ENCODE peak calls at places on chromosomes 2 and 18, in four cellular contexts. One of them, this sample, is unnamed. For H3K4me1, the result is how much of the 10 kb centered on the place peaks cover.

GRCh38 chr2:206584323-206585116 is 57.8 kb upstream of the FAM237A start:
- DNase-seq in CD8-positive, alpha-beta T cell: no peak
- DNase-seq in heart right ventricle: no peak
- DNase-seq in left ventricle myocardium inferior: no peak
- DNase-seq in this sample: no peak

GRCh38 chr18:63981719-63982118 is 11.8 kb downstream of the SERPINB8 start:
- DNase-seq in left ventricle myocardium inferior: no peak
- DNase-seq in heart right ventricle: no peak
- DNase-seq in CD8-positive, alpha-beta T cell: no peak
- DNase-seq in this sample: no peak

GRCh38 chr18:48326901-48327675 is 82.1 kb downstream of the ZBTB7C start:
- DNase-seq in CD8-positive, alpha-beta T cell: no peak
- DNase-seq in heart right ventricle: no peak
- DNase-seq in left ventricle myocardium inferior: no peak
- DNase-seq in this sample: no peak

GRCh38 chr2:49954074-49954473 is 799.8 kb upstream of the FSHR start:
- DNase-seq in left ventricle myocardium inferior: no peak
- DNase-seq in heart right ventricle: no peak
- DNase-seq in CD8-positive, alpha-beta T cell: no peak
- DNase-seq in this sample: no peak

GRCh38 chr2:5946210-5947118 is 254.3 kb downstream of the SOX11 start:
- DNase-seq in heart right ventricle: no peak
- DNase-seq in left ventricle myocardium inferior: no peak
- DNase-seq in CD8-positive, alpha-beta T cell: no peak
- DNase-seq in this sample: no peak

GRCh38 chr2:149383340-149383739 is 53.0 kb downstream of the LYPD6 start:
- DNase-seq in left ventricle myocardium inferior: no peak
- DNase-seq in CD8-positive, alpha-beta T cell: no peak
- DNase-seq in heart right ventricle: no peak
- DNase-seq in this sample: no peak

GRCh38 chr2:161307676-161308075 is 549 bp upstream of the PSMD14 start:
- DNase-seq in heart right ventricle: no peak
- DNase-seq in CD8-positive, alpha-beta T cell: no peak
- DNase-seq in left ventricle myocardium inferior: no peak
- DNase-seq in this sample: no peak

GRCh38 chr2:218607436-218608115 is at the start of gene PLCD4:
- DNase-seq in heart right ventricle: no peak
- DNase-seq in left ventricle myocardium inferior: no peak
- DNase-seq in CD8-positive, alpha-beta T cell: no peak
- DNase-seq in this sample: no peak

GRCh38 chr2:20666114-20666363 is 905 bp upstream of the GDF7 start:
- DNase-seq in heart right ventricle: no peak
- DNase-seq in CD8-positive, alpha-beta T cell: no peak
- DNase-seq in left ventricle myocardium inferior: no peak
- DNase-seq in this sample: no peak

GRCh38 chr2:226904592-226904991 is 68.7 kb downstream of the RHBDD1 start:
- DNase-seq in heart right ventricle: no peak
- DNase-seq in CD8-positive, alpha-beta T cell: no peak
- DNase-seq in left ventricle myocardium inferior: no peak
- DNase-seq in this sample: no peak

GRCh38 chr2:232042911-232043564 is 81.5 kb downstream of the DIS3L2 start:
- DNase-seq in CD8-positive, alpha-beta T cell: no peak
- DNase-seq in left ventricle myocardium inferior: no peak
- DNase-seq in heart right ventricle: no peak
- DNase-seq in this sample: no peak

GRCh38 chr2:9708683-9709538 is 78.1 kb upstream of the YWHAQ start:
- DNase-seq in left ventricle myocardium inferior: no peak
- DNase-seq in heart right ventricle: no peak
- DNase-seq in CD8-positive, alpha-beta T cell: no peak
- DNase-seq in this sample: no peak

GRCh38 chr2:53104263-53104662 is 663.3 kb upstream of the CHAC2 start:
- DNase-seq in left ventricle myocardium inferior: no peak
- DNase-seq in heart right ventricle: no peak
- DNase-seq in CD8-positive, alpha-beta T cell: no peak
- DNase-seq in this sample: no peak

GRCh38 chr2:43495727-43496126 is 100.1 kb downstream of the THADA start:
- DNase-seq in heart right ventricle: no peak
- DNase-seq in CD8-positive, alpha-beta T cell: no peak
- DNase-seq in left ventricle myocardium inferior: no peak
- DNase-seq in this sample: no peak

GRCh38 chr2:215784371-215784783 is 229.0 kb downstream of the MREG start:
- DNase-seq in CD8-positive, alpha-beta T cell: no peak
- DNase-seq in heart right ventricle: no peak
- DNase-seq in left ventricle myocardium inferior: no peak
- DNase-seq in this sample: no peak

GRCh38 chr2:29655391-29656086 is 265.8 kb downstream of the ALK start:
- DNase-seq in CD8-positive, alpha-beta T cell: no peak
- DNase-seq in left ventricle myocardium inferior: no peak
- DNase-seq in heart right ventricle: no peak
- DNase-seq in this sample: no peak

GRCh38 chr2:172772637-172773036 is 37.0 kb downstream of the RAPGEF4 start:
- DNase-seq in heart right ventricle: no peak
- DNase-seq in left ventricle myocardium inferior: no peak
- DNase-seq in CD8-positive, alpha-beta T cell: no peak
- DNase-seq in this sample: no peak

GRCh38 chr2:47771211-47771610 is 11.7 kb upstream of the MSH6 start:
- DNase-seq in heart right ventricle: no peak
- DNase-seq in left ventricle myocardium inferior: no peak
- DNase-seq in CD8-positive, alpha-beta T cell: no peak
- DNase-seq in this sample: no peak

GRCh38 chr2:159290289-159290907 is 3.9 kb upstream of the WDSUB1 start:
- DNase-seq in left ventricle myocardium inferior: no peak
- DNase-seq in CD8-positive, alpha-beta T cell: no peak
- DNase-seq in heart right ventricle: no peak
- DNase-seq in this sample: no peak

GRCh38 chr2:173192071-173192470 is 116.4 kb downstream of the MAP3K20 start:
- DNase-seq in heart right ventricle: no peak
- DNase-seq in CD8-positive, alpha-beta T cell: no peak
- DNase-seq in left ventricle myocardium inferior: no peak
- DNase-seq in this sample: no peak

GRCh38 chr18:75581336-75582121 is 154.0 kb upstream of the SMIM21 start:
- DNase-seq in heart right ventricle: no peak
- DNase-seq in CD8-positive, alpha-beta T cell: no peak
- DNase-seq in left ventricle myocardium inferior: no peak
- DNase-seq in this sample: no peak

GRCh38 chr2:199462167-199462976 is 4.6 kb upstream of the SATB2 start:
- DNase-seq in heart right ventricle: no peak
- DNase-seq in left ventricle myocardium inferior: no peak
- DNase-seq in CD8-positive, alpha-beta T cell: no peak
- DNase-seq in this sample: no peak
- H3K4me1 ChIP-seq in heart right ventricle: under half
- H3K4me1 ChIP-seq in left ventricle myocardium inferior: half or more
- H3K4me1 ChIP-seq in CD8-positive, alpha-beta T cell: under half
- H3K4me1 ChIP-seq in this sample: half or more

GRCh38 chr2:134727385-134727784 is 8.6 kb upstream of the TMEM163 start:
- DNase-seq in left ventricle myocardium inferior: no peak
- DNase-seq in heart right ventricle: no peak
- DNase-seq in CD8-positive, alpha-beta T cell: no peak
- DNase-seq in this sample: no peak
- H3K4me3 ChIP-seq in left ventricle myocardium inferior: no peak
- H3K4me3 ChIP-seq in heart right ventricle: no peak
- H3K4me3 ChIP-seq in CD8-positive, alpha-beta T cell: no peak
- H3K4me3 ChIP-seq in this sample: no peak

DNA sequence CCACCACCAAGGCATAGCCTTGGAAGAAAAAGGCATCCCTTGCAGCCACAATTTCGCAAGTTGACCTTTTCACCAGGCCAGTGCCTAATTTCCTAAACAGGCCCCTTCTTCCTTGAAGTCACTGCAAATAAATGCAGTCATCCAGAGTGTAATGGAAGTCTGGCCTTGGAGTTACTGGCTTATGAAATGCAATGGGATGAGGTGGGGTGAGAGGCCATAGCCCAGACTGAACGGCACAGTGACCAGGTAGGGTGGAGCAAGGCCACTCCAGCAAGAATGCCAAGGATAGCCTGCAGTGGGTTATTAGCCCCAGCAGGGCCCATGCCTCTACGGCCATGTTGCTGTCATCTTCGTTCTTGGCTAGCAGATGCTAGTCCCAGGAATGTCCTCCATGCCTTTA is 68.4 kb downstream of the BCL11A start:
- DNase-seq in CD8-positive, alpha-beta T cell: no peak
- DNase-seq in heart right ventricle: no peak
- DNase-seq in left ventricle myocardium inferior: no peak
- DNase-seq in this sample: no peak
- H3K4me1 ChIP-seq in CD8-positive, alpha-beta T cell: under half
- H3K4me1 ChIP-seq in heart right ventricle: under half
- H3K4me1 ChIP-seq in left ventricle myocardium inferior: half or more
- H3K4me1 ChIP-seq in this sample: under half

GRCh38 chr2:176188218-176188968 is at the start of gene HOXD1:
- DNase-seq in CD8-positive, alpha-beta T cell: no peak
- DNase-seq in left ventricle myocardium inferior: no peak
- DNase-seq in heart right ventricle: no peak
- DNase-seq in this sample: no peak

GRCh38 chr2:176192351-176192750 is 3.9 kb downstream of the HOXD1 start:
- DNase-seq in CD8-positive, alpha-beta T cell: no peak
- DNase-seq in left ventricle myocardium inferior: no peak
- DNase-seq in heart right ventricle: no peak
- DNase-seq in this sample: no peak

GRCh38 chr2:176188969-176189665 is 649 bp downstream of the HOXD1 start:
- DNase-seq in CD8-positive, alpha-beta T cell: no peak
- DNase-seq in left ventricle myocardium inferior: no peak
- DNase-seq in heart right ventricle: no peak
- DNase-seq in this sample: no peak

GRCh38 chr2:176187306-176188217 is 906 bp upstream of the HOXD1 start:
- DNase-seq in heart right ventricle: no peak
- DNase-seq in left ventricle myocardium inferior: no peak
- DNase-seq in CD8-positive, alpha-beta T cell: no peak
- DNase-seq in this sample: no peak

GRCh38 chr2:176189666-176190641 is 1.5 kb downstream of the HOXD1 start:
- DNase-seq in left ventricle myocardium inferior: no peak
- DNase-seq in heart right ventricle: no peak
- DNase-seq in CD8-positive, alpha-beta T cell: no peak
- DNase-seq in this sample: no peak
- H3K4me3 ChIP-seq in left ventricle myocardium inferior: peak
- H3K4me3 ChIP-seq in heart right ventricle: peak
- H3K4me3 ChIP-seq in CD8-positive, alpha-beta T cell: peak
- H3K4me3 ChIP-seq in this sample: peak

GRCh38 chr2:241900251-241901017 is 30.9 kb downstream of the RTP5 start:
- DNase-seq in CD8-positive, alpha-beta T cell: no peak
- DNase-seq in left ventricle myocardium inferior: no peak
- DNase-seq in heart right ventricle: peak
- DNase-seq in this sample: no peak
- H3K4me1 ChIP-seq in CD8-positive, alpha-beta T cell: under half
- H3K4me1 ChIP-seq in left ventricle myocardium inferior: under half
- H3K4me1 ChIP-seq in heart right ventricle: under half
- H3K4me1 ChIP-seq in this sample: under half

DNA sequence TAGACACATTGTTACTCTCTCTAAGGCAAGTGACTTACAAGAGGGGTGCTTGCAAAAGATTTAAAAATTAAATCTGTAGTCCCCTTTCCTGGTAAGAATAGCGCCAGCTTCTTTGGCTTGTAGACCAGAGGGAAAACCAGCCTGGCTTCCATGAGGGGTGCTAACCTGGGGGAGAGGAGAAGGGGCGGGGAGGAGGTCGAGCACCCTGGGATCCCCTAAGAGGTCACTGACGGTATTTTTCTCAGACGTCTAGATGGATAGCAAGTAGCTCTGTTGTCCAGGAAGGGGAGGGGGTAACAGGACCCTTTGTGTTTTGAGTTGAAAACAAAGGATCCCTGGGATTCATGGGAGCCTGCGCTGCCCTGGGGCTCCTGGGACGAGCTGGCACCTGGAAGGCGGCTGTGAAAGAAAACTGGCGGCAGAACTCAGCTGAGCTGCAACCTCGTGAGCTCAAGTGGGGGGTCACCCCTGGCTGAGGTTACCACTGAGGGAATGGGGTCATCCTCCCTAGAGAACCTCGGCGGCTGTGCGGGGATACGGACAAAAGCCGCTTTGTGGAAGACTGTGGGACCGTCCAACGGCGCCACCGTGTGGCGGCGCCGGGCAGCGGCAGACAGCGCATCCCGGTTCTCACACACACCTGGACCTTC is 37.8 kb upstream of the MRPL19 start:
- DNase-seq in left ventricle myocardium inferior: peak
- DNase-seq in CD8-positive, alpha-beta T cell: peak
- DNase-seq in heart right ventricle: peak
- DNase-seq in this sample: no peak
- H3K4me3 ChIP-seq in left ventricle myocardium inferior: peak
- H3K4me3 ChIP-seq in CD8-positive, alpha-beta T cell: no peak
- H3K4me3 ChIP-seq in heart right ventricle: peak
- H3K4me3 ChIP-seq in this sample: no peak

GRCh38 chr18:66575263-66575662 is 28.6 kb downstream of the CDH19 start:
- DNase-seq in CD8-positive, alpha-beta T cell: no peak
- DNase-seq in left ventricle myocardium inferior: no peak
- DNase-seq in heart right ventricle: no peak
- DNase-seq in this sample: no peak
- H3K4me1 ChIP-seq in CD8-positive, alpha-beta T cell: under half
- H3K4me1 ChIP-seq in left ventricle myocardium inferior: under half
- H3K4me1 ChIP-seq in heart right ventricle: under half
- H3K4me1 ChIP-seq in this sample: under half